ENCODE peak calls at places on chromosomes 7 and 10, in eight cellular contexts. W, G, Q, T, N, J, S and U are unnamed samples.

GRCh38 chr7:41098846-41099245 is 604.0 kb downstream of the INHBA start:
- DNase-seq in W (no peak), G (no peak), Q (no peak), T (no peak), N (no peak), J (no peak), S (no peak), U (no peak)

GRCh38 chr10:5543628-5544027 is 18.9 kb downstream of the CALML3 start:
- DNase-seq in W (no peak), G (no peak), Q (no peak), T (no peak), N (no peak), J (no peak), S (no peak), U (no peak)

GRCh38 chr10:77906863-77907861 is 19.4 kb downstream of the DLG5 start:
- DNase-seq in W (no peak), G (no peak), Q (no peak), T (no peak), N (no peak), J (no peak), S (no peak), U (no peak)

GRCh38 chr10:114179148-114179547 is at the start of gene TDRD1:
- DNase-seq in W (no peak), G (no peak), Q (no peak), T (no peak), N (no peak), J (no peak), S (no peak), U (no peak)

GRCh38 chr10:80324086-80324485 is 32.5 kb downstream of the DYDC1 start:
- DNase-seq in W (no peak), G (peak; percentile 46), Q (no peak), T (no peak), N (no peak), J (no peak), S (peak; percentile 15), U (no peak)

GRCh38 chr10:69835875-69836727 is 34.4 kb downstream of the COL13A1 start:
- DNase-seq in W (no peak), G (no peak), Q (no peak), T (no peak), N (no peak), J (no peak), S (no peak), U (no peak)

GRCh38 chr7:99218406-99219184 is 10.7 kb upstream of the KPNA7 start:
- DNase-seq in W (no peak), G (no peak), Q (no peak), T (no peak), N (peak; percentile 54), J (no peak), S (no peak), U (no peak)

GRCh38 chr10:97737770-97738265 is 890 bp downstream of the ZFYVE27 start:
- DNase-seq in W (no peak), G (no peak), Q (no peak), T (no peak), N (no peak), J (no peak), S (peak; percentile 33), U (no peak)

GRCh38 chr10:67385566-67385965 is 310.4 kb downstream of the CTNNA3 start:
- DNase-seq in W (no peak), G (no peak), Q (no peak), T (no peak), N (no peak), J (no peak), S (no peak), U (no peak)

GRCh38 chr10:124663766-124664360 is 80.3 kb downstream of the FAM53B start:
- DNase-seq in W (no peak), G (no peak), Q (no peak), T (no peak), N (no peak), J (no peak), S (no peak), U (no peak)

GRCh38 chr10:101611506-101611905 is 23.4 kb downstream of the DPCD start:
- DNase-seq in W (no peak), G (peak; percentile 36), Q (no peak), T (no peak), N (no peak), J (no peak), S (peak; percentile 14), U (no peak)

DNA sequence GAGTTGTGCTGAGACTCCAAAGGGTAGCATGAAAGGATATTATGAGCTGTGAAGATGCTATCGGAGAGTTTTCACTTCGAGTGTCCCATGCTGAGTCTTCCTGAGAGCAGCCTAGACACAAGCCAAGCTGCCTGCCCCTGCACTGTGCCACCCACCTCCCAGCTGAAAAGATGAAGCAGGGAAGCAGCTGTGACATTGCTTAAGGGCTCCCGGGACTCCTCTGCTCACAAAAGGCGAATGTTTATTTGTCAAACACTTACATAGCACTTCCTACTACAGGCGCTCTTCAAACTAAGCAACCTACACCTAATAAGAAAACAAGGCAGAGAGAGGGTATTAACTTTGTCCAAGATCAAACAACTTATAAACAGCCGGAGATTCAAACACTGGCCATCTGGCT is 95.6 kb downstream of the OSBPL3 start:
- DNase-seq in W (no peak), G (no peak), Q (no peak), T (no peak), N (no peak), J (no peak), S (no peak), U (no peak)
- H3K4me3 ChIP-seq in W (no peak overlapping the region), G (no peak overlapping the region), Q (no peak overlapping the region), T (no peak overlapping the region), N (no peak overlapping the region), J (no peak overlapping the region), S (no peak overlapping the region), U (no peak overlapping the region)

DNA sequence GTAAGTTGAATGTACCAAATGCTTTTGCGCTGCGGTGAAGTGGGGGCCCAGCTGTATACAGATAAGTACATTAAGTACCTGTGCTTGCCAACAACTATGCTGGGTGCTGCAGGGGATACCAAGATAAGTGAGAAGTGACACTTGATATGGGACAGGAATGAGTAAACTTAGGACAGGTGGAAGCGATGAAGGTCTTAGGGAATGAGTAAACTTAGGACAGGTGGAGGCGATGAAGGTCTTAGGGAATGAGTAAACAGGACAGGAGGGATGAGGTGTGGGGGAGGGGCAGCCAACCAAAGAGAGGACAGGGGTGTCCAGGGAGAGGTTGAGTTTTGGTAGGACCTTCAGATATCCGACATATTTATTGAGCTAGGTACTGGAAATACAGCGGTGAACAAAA is 1.4 kb downstream of the MDH2 start:
- DNase-seq in W (no peak), G (no peak), Q (no peak), T (no peak), N (no peak), J (no peak), S (no peak), U (no peak)
- H3K4me3 ChIP-seq in W (peak overlapping the region; percentile 95), G (peak overlapping the region; percentile 100), Q (peak overlapping the region; percentile 67), T (peak overlapping the region; percentile 96), N (peak overlapping the region; percentile 94), J (peak overlapping the region; percentile 98), S (peak overlapping the region; percentile 100), U (no peak overlapping the region)

DNA sequence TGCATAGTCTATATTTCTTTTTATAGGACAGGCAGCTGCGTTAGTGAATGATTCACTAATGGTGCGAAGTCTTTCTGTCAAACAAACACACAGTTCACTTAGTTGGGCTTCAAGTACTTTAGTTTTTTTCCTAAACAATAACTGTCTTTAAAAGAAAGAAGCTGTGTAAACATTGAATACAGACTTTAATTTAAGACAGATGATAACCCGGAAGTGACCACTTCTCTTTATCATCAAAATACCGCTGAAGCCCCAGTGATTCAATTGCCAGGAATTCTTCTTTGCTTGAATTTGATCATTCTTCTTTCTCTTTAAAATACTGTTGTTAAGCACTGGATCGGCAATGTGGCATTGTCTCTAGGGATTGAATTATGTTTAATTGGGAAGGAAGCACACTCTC is 30.3 kb downstream of the CNTNAP2 start:
- DNase-seq in W (no peak), G (peak; percentile 76), Q (no peak), T (no peak), N (no peak), J (no peak), S (no peak), U (no peak)
- H3K4me3 ChIP-seq in W (no peak overlapping the region), G (no peak overlapping the region), Q (no peak overlapping the region), T (no peak overlapping the region), N (no peak overlapping the region), J (no peak overlapping the region), S (no peak overlapping the region), U (no peak overlapping the region)

GRCh38 chr7:92831716-92832622 is 4.4 kb downstream of the CDK6 start:
- DNase-seq in W (no peak), G (peak; percentile 96), Q (no peak), T (no peak), N (no peak), J (no peak), S (peak; percentile 25), U (no peak)
- H3K4me3 ChIP-seq in W (peak overlapping the region; percentile 72), G (peak overlapping the region; percentile 87), Q (peak overlapping the region; percentile 82), T (peak overlapping the region; percentile 81), N (peak overlapping the region; percentile 77), J (peak overlapping the region; percentile 90), S (peak overlapping the region; percentile 94), U (peak overlapping the region; percentile 84)

DNA sequence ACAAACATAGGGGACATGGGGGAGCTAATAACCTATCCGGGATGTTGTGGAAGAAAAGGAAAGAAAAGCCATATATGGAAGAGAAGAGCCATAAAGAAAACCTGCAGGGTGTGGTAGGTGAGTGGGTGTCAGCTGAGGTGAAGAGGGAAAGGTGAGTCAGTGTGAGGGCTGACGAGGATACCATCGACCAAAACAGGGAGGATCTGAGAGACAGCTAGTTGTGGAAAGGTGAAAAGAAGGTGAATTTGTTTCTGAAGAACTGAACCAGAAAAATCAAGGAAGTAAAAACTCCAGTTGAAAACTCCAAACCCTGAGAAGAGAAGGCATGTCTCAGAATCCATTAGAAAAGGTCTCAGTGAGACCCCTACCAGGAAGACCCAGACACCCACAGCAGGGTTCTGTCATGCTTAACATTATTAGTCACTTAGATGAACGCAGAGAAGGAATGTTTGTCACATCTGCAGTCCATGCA is 4.1 kb downstream of the BLNK start:
- DNase-seq in W (no peak), G (no peak), Q (no peak), T (no peak), N (no peak), J (no peak), S (no peak), U (no peak)
- H3K4me3 ChIP-seq in W (no peak overlapping the region), G (no peak overlapping the region), Q (no peak overlapping the region), T (no peak overlapping the region), N (no peak overlapping the region), J (no peak overlapping the region), S (peak overlapping the region; percentile 81), U (no peak overlapping the region)

DNA sequence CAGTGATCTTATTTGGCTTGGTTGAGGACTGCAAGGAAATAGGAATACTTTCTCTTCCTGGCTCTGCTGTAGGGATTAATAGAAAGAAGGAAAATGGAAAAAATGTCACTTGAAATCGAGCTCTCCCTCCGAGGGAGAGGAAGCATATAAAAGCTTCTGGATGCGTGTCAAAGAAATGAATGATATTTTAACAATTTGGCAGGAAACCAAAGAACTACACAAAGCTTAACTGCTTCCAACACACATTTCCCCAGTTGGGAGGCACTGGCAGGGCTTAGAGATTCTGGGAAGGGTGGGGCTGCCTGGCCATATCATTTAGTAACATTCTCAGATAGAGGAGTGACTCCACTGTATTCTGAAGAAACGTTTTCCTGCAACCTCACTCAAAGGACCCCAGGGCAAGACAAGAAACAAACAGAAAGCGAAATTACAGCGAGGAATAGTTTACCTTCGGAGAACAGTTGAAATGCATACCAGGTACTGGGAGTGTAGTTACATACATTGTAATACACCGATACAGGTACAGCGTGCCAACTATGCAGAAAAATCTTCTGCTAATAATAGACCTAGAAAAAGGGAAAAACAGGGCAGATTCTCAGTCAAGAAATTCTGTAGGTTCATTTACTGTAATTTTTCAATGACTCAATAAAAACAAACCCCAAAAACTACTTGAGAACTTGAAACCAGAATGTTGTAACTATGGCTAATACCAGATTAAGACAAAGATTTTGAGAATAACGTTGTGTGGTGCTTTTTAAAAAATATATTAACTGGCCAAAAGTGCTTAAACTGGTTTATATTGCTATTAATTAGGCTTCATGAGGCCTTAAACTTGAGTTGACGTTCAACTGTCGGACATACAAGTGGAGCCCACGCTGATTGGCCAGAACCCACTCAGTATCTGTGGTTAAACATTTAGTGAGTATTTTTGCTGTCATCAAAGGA is 75.7 kb upstream of the ASAH2 start:
- DNase-seq in W (no peak), G (peak; percentile 85), Q (no peak), T (no peak), N (no peak), J (peak; percentile 26), S (no peak), U (peak; percentile 63)
- H3K4me3 ChIP-seq in W (no peak overlapping the region), G (no peak overlapping the region), Q (no peak overlapping the region), T (peak overlapping the region; percentile 61), N (no peak overlapping the region), J (peak overlapping the region; percentile 46), S (no peak overlapping the region), U (peak overlapping the region; percentile 43)